ENCODE peak calls at places on chromosomes 11 and 22, in eight cellular contexts. D is stimulated activated CD4-positive, alpha-beta T cell treated with anti-CD3 and anti-CD28 coated beads, TNF-alpha, amount 100 ng/mL, for 1 hour; S is LoVo; I is stimulated activated CD8-positive, alpha-beta memory T cell treated with anti-CD3 and anti-CD28 coated beads, Interleukin-15, amount 100 ng/mL, for 4 hours; Y is DMS 273 treated with DMSO at 0.1 percent for 48 hours; O is HT-29; A is naive thymus-derived CD8-positive, alpha-beta T cell; F is T47D. R is an unnamed sample.

GRCh38 chr11:20154381-20154780 is 5.9 kb downstream of the DBX1 start:
- DNase-seq in D (no peak), S (no peak), I (no peak), Y (no peak), O (no peak), A (no peak), F (no peak), R (peak; percentile 37)

GRCh38 chr11:34149786-34150185 is 44.4 kb downstream of the NAT10 start:
- DNase-seq in D (no peak), S (no peak), I (no peak), Y (no peak), O (peak; percentile 33), A (no peak), F (no peak), R (no peak)

GRCh38 chr11:15858881-15859280 is 497.5 kb downstream of the SOX6 start:
- DNase-seq in D (no peak), S (no peak), I (no peak), Y (no peak), O (no peak), A (no peak), F (no peak), R (no peak)

GRCh38 chr11:59560290-59560701 is 49.0 kb downstream of the OR4D9 start:
- DNase-seq in D (peak; percentile 61), S (peak; percentile 52), I (no peak), Y (peak; percentile 40), O (peak; percentile 97), A (peak; percentile 58), F (peak; percentile 38), R (peak; percentile 47)

GRCh38 chr22:28771195-28771791 is 1.2 kb upstream of the CCDC117 start:
- DNase-seq in D (no peak), S (no peak), I (no peak), Y (peak; percentile 34), O (no peak), A (no peak), F (no peak), R (no peak)

GRCh38 chr11:69539416-69540117 is 58.1 kb downstream of the LINC01488 start:
- DNase-seq in D (no peak), S (no peak), I (no peak), Y (no peak), O (no peak), A (no peak), F (peak; percentile 68), R (no peak)

GRCh38 chr11:121500717-121501116 is 48.0 kb upstream of the SORL1-AS1 start:
- DNase-seq in D (no peak), S (no peak), I (no peak), Y (no peak), O (no peak), A (no peak), F (no peak), R (no peak)

GRCh38 chr11:58739725-58740430 is 8.1 kb upstream of the GLYAT start:
- DNase-seq in D (no peak), S (no peak), I (no peak), Y (no peak), O (no peak), A (no peak), F (no peak), R (no peak)

GRCh38 chr11:6320411-6321207 is at the start of gene CAVIN3:
- DNase-seq in D (no peak), S (peak; percentile 50), I (no peak), Y (no peak), O (no peak), A (no peak), F (no peak), R (peak; percentile 96)

GRCh38 chr11:35352107-35352888 is 67.1 kb downstream of the SLC1A2 start:
- DNase-seq in D (no peak), S (no peak), I (no peak), Y (no peak), O (no peak), A (no peak), F (no peak), R (peak; percentile 50)

GRCh38 chr11:64234840-64235379 is 526 bp downstream of the VEGFB start:
- DNase-seq in D (no peak), S (peak; percentile 34), I (peak; percentile 26), Y (no peak), O (peak; percentile 51), A (no peak), F (no peak), R (no peak)

GRCh38 chr11:73330569-73331093 is 22.6 kb downstream of the ARHGEF17 start:
- DNase-seq in D (no peak), S (no peak), I (no peak), Y (no peak), O (peak; percentile 47), A (no peak), F (no peak), R (peak; percentile 68)

GRCh38 chr11:66542362-66542761 is 3.5 kb downstream of the ZDHHC24 start:
- DNase-seq in D (no peak), S (no peak), I (no peak), Y (no peak), O (no peak), A (no peak), F (no peak), R (peak; percentile 18)

GRCh38 chr11:69524291-69524882 is 42.9 kb downstream of the LINC01488 start:
- DNase-seq in D (no peak), S (no peak), I (no peak), Y (no peak), O (peak; percentile 8), A (no peak), F (no peak), R (no peak)

GRCh38 chr11:21427750-21428149 is 758.4 kb downstream of the NELL1 start:
- DNase-seq in D (no peak), S (no peak), I (no peak), Y (no peak), O (no peak), A (no peak), F (no peak), R (no peak)

GRCh38 chr11:11137339-11137738 is 215.7 kb downstream of the CSNK2A3 start:
- DNase-seq in D (no peak), S (no peak), I (no peak), Y (no peak), O (no peak), A (no peak), F (no peak), R (no peak)

GRCh38 chr11:14455648-14456430 is 43.8 kb downstream of the COPB1 start:
- DNase-seq in D (no peak), S (no peak), I (no peak), Y (no peak), O (no peak), A (no peak), F (no peak), R (no peak)

GRCh38 chr22:41831383-41831782 is 1.5 kb upstream of the SREBF2 start:
- DNase-seq in D (no peak), S (no peak), I (no peak), Y (no peak), O (no peak), A (no peak), F (no peak), R (peak; percentile 54)

GRCh38 chr11:120141144-120142071 is 3.5 kb upstream of the TRIM29 start:
- DNase-seq in D (no peak), S (no peak), I (no peak), Y (no peak), O (no peak), A (no peak), F (no peak), R (no peak)

GRCh38 chr11:118430956-118431355 is 5.3 kb upstream of the KMT2A start:
- DNase-seq in D (no peak), S (no peak), I (no peak), Y (no peak), O (peak; percentile 24), A (no peak), F (no peak), R (no peak)

GRCh38 chr11:59862252-59862651 is 4.0 kb downstream of the TCN1 start:
- DNase-seq in D (no peak), S (no peak), I (no peak), Y (no peak), O (no peak), A (no peak), F (no peak), R (no peak)

GRCh38 chr11:59102259-59102765 is 4.7 kb upstream of the FAM111B start:
- DNase-seq in D (no peak), S (no peak), I (no peak), Y (no peak), O (no peak), A (peak; percentile 30), F (peak; percentile 62), R (peak; percentile 72)